ENCODE peak calls at places on chromosome 7, in five cellular contexts. W is cardiac fibroblast, S is mucosa of descending colon, X is substantia nigra, D is MM.1S. I is an unnamed sample.

GRCh38 chr7:47358944-47359588 is 222.8 kb downstream of the TNS3 start:
- DNase-seq in W (no peak), S (no peak), X (no peak), D (no peak), I (peak)

GRCh38 chr7:142539901-142540300 is 209.4 kb upstream of the PRSS1 start:
- DNase-seq in W (peak), S (no peak), X (no peak), D (peak), I (peak)

GRCh38 chr7:2431260-2431867 is 28.0 kb downstream of the CHST12 start:
- DNase-seq in W (no peak), S (peak), X (no peak), D (peak), I (peak)

GRCh38 chr7:129468087-129468486 is 33.9 kb downstream of the STRIP2 start:
- DNase-seq in W (peak), S (no peak), X (no peak), D (no peak), I (no peak)

GRCh38 chr7:4849390-4849789 is 12.4 kb downstream of the PAPOLB start:
- DNase-seq in W (peak), S (no peak), X (no peak), D (peak), I (peak)

GRCh38 chr7:7731732-7732131 is 13.3 kb upstream of the RPA3 start:
- DNase-seq in W (no peak), S (no peak), X (no peak), D (no peak), I (peak)

GRCh38 chr7:47304727-47305719 is 276.9 kb downstream of the TNS3 start:
- DNase-seq in W (no peak), S (no peak), X (no peak), D (no peak), I (no peak)

GRCh38 chr7:1750541-1751021 is 80.5 kb downstream of the ELFN1 start:
- DNase-seq in W (no peak), S (no peak), X (no peak), D (no peak), I (no peak)

GRCh38 chr7:138886501-138886917 is 88.5 kb upstream of the ATP6V0A4 start:
- DNase-seq in W (peak), S (no peak), X (no peak), D (peak), I (peak)

GRCh38 chr7:13189712-13190111 is 502.3 kb downstream of the ARL4A start:
- DNase-seq in W (no peak), S (no peak), X (no peak), D (no peak), I (no peak)

GRCh38 chr7:6228363-6228762 is 44.1 kb downstream of the CYTH3 start:
- DNase-seq in W (peak), S (no peak), X (no peak), D (no peak), I (no peak)

GRCh38 chr7:154651501-154651900 is 351.4 kb downstream of the PAXIP1 start:
- DNase-seq in W (no peak), S (no peak), X (no peak), D (no peak), I (no peak)

GRCh38 chr7:123748171-123748733 is 551 bp downstream of the WASL start:
- DNase-seq in W (peak), S (peak), X (peak), D (peak), I (peak)

GRCh38 chr7:78912781-78913180 is 540.7 kb downstream of the MAGI2 start:
- DNase-seq in W (no peak), S (no peak), X (no peak), D (no peak), I (peak)

GRCh38 chr7:15684834-15685233 is 1.6 kb downstream of the MEOX2 start:
- DNase-seq in W (peak), S (no peak), X (no peak), D (no peak), I (no peak)